ENCODE peak calls at places on chromosomes 16 and 17, in ten cellular contexts. One of them, this sample, is unnamed.

GRCh38 chr17:41595585-41595984 is 8.9 kb upstream of the KRT14 start:
- DNase-seq in bronchial epithelial cell: peak; percentile 57
- DNase-seq in left lung: no peak
- DNase-seq in upper lobe of right lung: peak; percentile 34
- DNase-seq in RWPE1: no peak
- DNase-seq in psoas muscle: no peak
- DNase-seq in left ventricle myocardium inferior: no peak
- DNase-seq in CD4-positive, alpha-beta T cell: no peak
- DNase-seq in heart right ventricle: no peak
- DNase-seq in progenitor cell of endocrine pancreas: no peak
- DNase-seq in this sample: no peak

GRCh38 chr17:49575524-49576120 is at the start of gene NXPH3:
- DNase-seq in bronchial epithelial cell: peak; percentile 25
- DNase-seq in left lung: peak; percentile 95
- DNase-seq in upper lobe of right lung: peak; percentile 87
- DNase-seq in RWPE1: peak; percentile 67
- DNase-seq in psoas muscle: peak; percentile 75
- DNase-seq in left ventricle myocardium inferior: peak; percentile 75
- DNase-seq in CD4-positive, alpha-beta T cell: peak; percentile 40
- DNase-seq in heart right ventricle: peak; percentile 62
- DNase-seq in progenitor cell of endocrine pancreas: peak; percentile 68
- DNase-seq in this sample: peak; percentile 54

GRCh38 chr17:67452681-67453554 is 75.8 kb downstream of the PITPNC1 start:
- DNase-seq in bronchial epithelial cell: no peak
- DNase-seq in left lung: no peak
- DNase-seq in upper lobe of right lung: peak; percentile 16
- DNase-seq in RWPE1: no peak
- DNase-seq in psoas muscle: no peak
- DNase-seq in left ventricle myocardium inferior: no peak
- DNase-seq in CD4-positive, alpha-beta T cell: no peak
- DNase-seq in heart right ventricle: no peak
- DNase-seq in progenitor cell of endocrine pancreas: no peak
- DNase-seq in this sample: no peak

GRCh38 chr17:34307110-34307509 is 12.1 kb upstream of the CCL8 start:
- DNase-seq in bronchial epithelial cell: no peak
- DNase-seq in left lung: no peak
- DNase-seq in upper lobe of right lung: no peak
- DNase-seq in RWPE1: no peak
- DNase-seq in psoas muscle: peak; percentile 40
- DNase-seq in left ventricle myocardium inferior: peak; percentile 46
- DNase-seq in CD4-positive, alpha-beta T cell: no peak
- DNase-seq in heart right ventricle: peak; percentile 24
- DNase-seq in progenitor cell of endocrine pancreas: no peak
- DNase-seq in this sample: no peak

GRCh38 chr16:23466162-23466885 is 13.3 kb upstream of the COG7 start:
- DNase-seq in bronchial epithelial cell: peak; percentile 100
- DNase-seq in left lung: no peak
- DNase-seq in upper lobe of right lung: no peak
- DNase-seq in RWPE1: peak; percentile 68
- DNase-seq in psoas muscle: peak; percentile 33
- DNase-seq in left ventricle myocardium inferior: no peak
- DNase-seq in CD4-positive, alpha-beta T cell: no peak
- DNase-seq in heart right ventricle: no peak
- DNase-seq in progenitor cell of endocrine pancreas: no peak
- DNase-seq in this sample: peak; percentile 82

GRCh38 chr16:50584033-50584722 is 36.0 kb downstream of the NKD1 start:
- DNase-seq in bronchial epithelial cell: no peak
- DNase-seq in left lung: no peak
- DNase-seq in upper lobe of right lung: no peak
- DNase-seq in RWPE1: no peak
- DNase-seq in psoas muscle: no peak
- DNase-seq in left ventricle myocardium inferior: no peak
- DNase-seq in CD4-positive, alpha-beta T cell: no peak
- DNase-seq in heart right ventricle: no peak
- DNase-seq in progenitor cell of endocrine pancreas: no peak
- DNase-seq in this sample: no peak

GRCh38 chr16:68310441-68311315 is at the start of the genes PRMT7 and SLC7A6OS:
- DNase-seq in bronchial epithelial cell: peak; percentile 84
- DNase-seq in left lung: peak; percentile 98
- DNase-seq in upper lobe of right lung: peak; percentile 95
- DNase-seq in RWPE1: peak; percentile 97
- DNase-seq in psoas muscle: peak; percentile 91
- DNase-seq in left ventricle myocardium inferior: peak; percentile 91
- DNase-seq in CD4-positive, alpha-beta T cell: peak; percentile 85
- DNase-seq in heart right ventricle: peak; percentile 90
- DNase-seq in progenitor cell of endocrine pancreas: peak; percentile 78
- DNase-seq in this sample: peak; percentile 90

GRCh38 chr17:350706-351435 is 1.7 kb downstream of the RPH3AL start:
- DNase-seq in bronchial epithelial cell: peak; percentile 77
- DNase-seq in left lung: no peak
- DNase-seq in upper lobe of right lung: peak; percentile 82
- DNase-seq in RWPE1: peak; percentile 87
- DNase-seq in psoas muscle: peak; percentile 89
- DNase-seq in left ventricle myocardium inferior: peak; percentile 83
- DNase-seq in CD4-positive, alpha-beta T cell: no peak
- DNase-seq in heart right ventricle: peak; percentile 92
- DNase-seq in progenitor cell of endocrine pancreas: no peak
- DNase-seq in this sample: peak; percentile 85

GRCh38 chr17:13953871-13954270 is 115.4 kb upstream of the COX10 start:
- DNase-seq in bronchial epithelial cell: no peak
- DNase-seq in left lung: no peak
- DNase-seq in upper lobe of right lung: no peak
- DNase-seq in RWPE1: no peak
- DNase-seq in psoas muscle: no peak
- DNase-seq in left ventricle myocardium inferior: no peak
- DNase-seq in CD4-positive, alpha-beta T cell: no peak
- DNase-seq in heart right ventricle: no peak
- DNase-seq in progenitor cell of endocrine pancreas: no peak
- DNase-seq in this sample: no peak

GRCh38 chr17:17414316-17414937 is 62.4 kb upstream of the MED9 start:
- DNase-seq in bronchial epithelial cell: no peak
- DNase-seq in left lung: no peak
- DNase-seq in upper lobe of right lung: peak; percentile 28
- DNase-seq in RWPE1: no peak
- DNase-seq in psoas muscle: peak; percentile 61
- DNase-seq in left ventricle myocardium inferior: no peak
- DNase-seq in CD4-positive, alpha-beta T cell: no peak
- DNase-seq in heart right ventricle: peak; percentile 28
- DNase-seq in progenitor cell of endocrine pancreas: no peak
- DNase-seq in this sample: peak; percentile 70

GRCh38 chr17:21042434-21043295 is at the start of gene USP22:
- DNase-seq in bronchial epithelial cell: peak; percentile 71
- DNase-seq in left lung: peak; percentile 97
- DNase-seq in upper lobe of right lung: no peak
- DNase-seq in RWPE1: peak; percentile 94
- DNase-seq in psoas muscle: no peak
- DNase-seq in left ventricle myocardium inferior: no peak
- DNase-seq in CD4-positive, alpha-beta T cell: no peak
- DNase-seq in heart right ventricle: no peak
- DNase-seq in progenitor cell of endocrine pancreas: peak; percentile 94
- DNase-seq in this sample: no peak

GRCh38 chr16:21336231-21336630 is 58.1 kb upstream of the CRYM start:
- DNase-seq in bronchial epithelial cell: peak; percentile 45
- DNase-seq in left lung: no peak
- DNase-seq in upper lobe of right lung: no peak
- DNase-seq in RWPE1: no peak
- DNase-seq in psoas muscle: no peak
- DNase-seq in left ventricle myocardium inferior: no peak
- DNase-seq in CD4-positive, alpha-beta T cell: no peak
- DNase-seq in heart right ventricle: no peak
- DNase-seq in progenitor cell of endocrine pancreas: no peak
- DNase-seq in this sample: no peak

GRCh38 chr17:2102931-2103398 is 48.1 kb downstream of the HIC1 start:
- DNase-seq in bronchial epithelial cell: peak; percentile 88
- DNase-seq in left lung: no peak
- DNase-seq in upper lobe of right lung: no peak
- DNase-seq in RWPE1: peak; percentile 46
- DNase-seq in psoas muscle: no peak
- DNase-seq in left ventricle myocardium inferior: no peak
- DNase-seq in CD4-positive, alpha-beta T cell: no peak
- DNase-seq in heart right ventricle: no peak
- DNase-seq in progenitor cell of endocrine pancreas: no peak
- DNase-seq in this sample: peak; percentile 88

GRCh38 chr17:31561469-31562412 is 170.3 kb downstream of the RAB11FIP4 start:
- DNase-seq in bronchial epithelial cell: no peak
- DNase-seq in left lung: no peak
- DNase-seq in upper lobe of right lung: no peak
- DNase-seq in RWPE1: no peak
- DNase-seq in psoas muscle: peak; percentile 52
- DNase-seq in left ventricle myocardium inferior: no peak
- DNase-seq in CD4-positive, alpha-beta T cell: no peak
- DNase-seq in heart right ventricle: no peak
- DNase-seq in progenitor cell of endocrine pancreas: no peak
- DNase-seq in this sample: no peak

GRCh38 chr17:14303343-14304221 is 2.7 kb downstream of the HS3ST3B1 start:
- DNase-seq in bronchial epithelial cell: no peak
- DNase-seq in left lung: peak; percentile 76
- DNase-seq in upper lobe of right lung: peak; percentile 61
- DNase-seq in RWPE1: no peak
- DNase-seq in psoas muscle: no peak
- DNase-seq in left ventricle myocardium inferior: no peak
- DNase-seq in CD4-positive, alpha-beta T cell: no peak
- DNase-seq in heart right ventricle: no peak
- DNase-seq in progenitor cell of endocrine pancreas: no peak
- DNase-seq in this sample: no peak

GRCh38 chr16:58492066-58492465 is 7.9 kb upstream of the NDRG4 start:
- DNase-seq in bronchial epithelial cell: no peak
- DNase-seq in left lung: no peak
- DNase-seq in upper lobe of right lung: peak; percentile 57
- DNase-seq in RWPE1: no peak
- DNase-seq in psoas muscle: no peak
- DNase-seq in left ventricle myocardium inferior: no peak
- DNase-seq in CD4-positive, alpha-beta T cell: no peak
- DNase-seq in heart right ventricle: no peak
- DNase-seq in progenitor cell of endocrine pancreas: no peak
- DNase-seq in this sample: no peak

DNA sequence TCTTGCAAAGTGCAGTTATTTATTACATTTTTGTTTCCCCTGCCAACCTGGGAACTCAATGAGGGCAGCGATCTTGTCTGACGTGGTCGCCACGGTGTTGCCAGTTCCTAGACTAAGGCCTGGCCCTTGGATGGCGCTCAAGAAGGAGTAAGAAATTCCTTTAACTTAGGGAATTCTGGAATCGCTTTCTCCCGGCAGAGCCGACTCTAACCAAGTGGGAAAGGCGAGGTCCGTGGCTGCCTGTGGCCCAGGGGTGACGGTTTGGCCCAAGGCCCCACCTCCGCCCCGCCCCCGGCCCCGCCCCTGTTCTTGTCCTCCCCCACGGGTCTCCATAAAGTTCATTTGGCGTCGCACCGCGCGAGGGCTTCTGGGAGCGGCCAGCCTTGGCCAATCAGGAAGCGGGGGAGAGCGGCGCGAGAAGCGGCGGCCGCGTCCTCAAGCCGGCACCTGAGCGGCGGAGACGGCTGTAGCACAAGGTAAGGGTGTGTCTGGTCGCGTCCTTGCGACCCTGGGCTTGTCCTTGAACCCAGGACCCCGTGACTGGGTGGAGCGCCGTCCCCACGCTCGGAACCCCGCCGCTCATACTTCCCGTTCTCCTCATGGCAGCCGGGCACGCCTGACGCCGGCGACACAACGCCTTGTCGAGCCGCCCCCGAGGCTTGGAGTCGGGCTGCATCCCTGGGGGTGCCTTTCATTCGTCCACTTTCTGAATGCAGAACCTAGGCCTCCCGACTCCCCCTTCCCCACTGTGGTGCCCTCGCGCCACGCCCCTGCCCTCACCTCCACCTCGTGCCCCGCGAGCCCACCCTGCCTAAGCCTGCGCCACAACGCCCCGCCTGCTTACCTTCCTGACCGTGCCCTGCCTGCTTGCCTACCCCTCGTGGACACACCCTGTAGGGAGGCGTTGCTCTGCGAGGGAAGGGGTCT is at the start of gene NUP93:
- DNase-seq in bronchial epithelial cell: peak; percentile 82
- DNase-seq in left lung: peak; percentile 97
- DNase-seq in upper lobe of right lung: peak; percentile 96
- DNase-seq in RWPE1: peak; percentile 93
- DNase-seq in psoas muscle: peak; percentile 93
- DNase-seq in left ventricle myocardium inferior: peak; percentile 92
- DNase-seq in CD4-positive, alpha-beta T cell: peak; percentile 81
- DNase-seq in heart right ventricle: peak; percentile 92
- DNase-seq in progenitor cell of endocrine pancreas: peak; percentile 80
- DNase-seq in this sample: peak; percentile 96
- TF ChIP-seq CTCF in bronchial epithelial cell: peak; percentile 5
- TF ChIP-seq CTCF in left lung: no peak
- TF ChIP-seq CTCF in upper lobe of right lung: no peak
- TF ChIP-seq CTCF in RWPE1: no peak
- TF ChIP-seq CTCF in psoas muscle: no peak
- TF ChIP-seq CTCF in left ventricle myocardium inferior: no peak
- TF ChIP-seq CTCF in CD4-positive, alpha-beta T cell: no peak
- TF ChIP-seq CTCF in heart right ventricle: no peak
- TF ChIP-seq CTCF in progenitor cell of endocrine pancreas: no peak
- TF ChIP-seq CTCF in this sample: no peak

GRCh38 chr16:30082545-30083090 is 6.8 kb downstream of the PPP4C start:
- DNase-seq in bronchial epithelial cell: no peak
- DNase-seq in left lung: no peak
- DNase-seq in upper lobe of right lung: no peak
- DNase-seq in RWPE1: no peak
- DNase-seq in psoas muscle: no peak
- DNase-seq in left ventricle myocardium inferior: no peak
- DNase-seq in CD4-positive, alpha-beta T cell: no peak
- DNase-seq in heart right ventricle: no peak
- DNase-seq in progenitor cell of endocrine pancreas: no peak
- DNase-seq in this sample: no peak
- TF ChIP-seq CTCF in bronchial epithelial cell: peak; percentile 26
- TF ChIP-seq CTCF in left lung: no peak
- TF ChIP-seq CTCF in upper lobe of right lung: no peak
- TF ChIP-seq CTCF in RWPE1: no peak
- TF ChIP-seq CTCF in psoas muscle: no peak
- TF ChIP-seq CTCF in left ventricle myocardium inferior: no peak
- TF ChIP-seq CTCF in CD4-positive, alpha-beta T cell: no peak
- TF ChIP-seq CTCF in heart right ventricle: no peak
- TF ChIP-seq CTCF in progenitor cell of endocrine pancreas: no peak
- TF ChIP-seq CTCF in this sample: no peak

DNA sequence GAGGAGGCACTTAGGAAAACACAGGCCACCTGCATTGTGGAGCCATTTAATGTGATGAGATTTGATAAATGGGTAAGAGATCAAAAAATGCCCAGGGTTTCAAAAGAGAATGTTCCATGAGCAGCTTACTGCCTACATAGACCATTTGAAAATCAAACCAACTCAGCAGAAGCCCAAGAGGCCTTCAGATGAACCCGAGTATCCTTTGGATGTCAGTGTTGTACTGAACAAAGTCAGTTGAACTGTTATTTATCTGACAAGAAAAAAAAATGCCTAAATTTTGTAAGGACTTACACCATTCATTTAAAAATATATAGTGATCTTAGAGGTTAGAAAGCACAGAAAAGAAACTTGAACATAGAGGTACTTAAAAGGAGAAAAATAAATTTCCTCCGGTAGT is 381.7 kb downstream of the ZFHX3 start:
- DNase-seq in bronchial epithelial cell: no peak
- DNase-seq in left lung: no peak
- DNase-seq in upper lobe of right lung: no peak
- DNase-seq in RWPE1: no peak
- DNase-seq in psoas muscle: no peak
- DNase-seq in left ventricle myocardium inferior: no peak
- DNase-seq in CD4-positive, alpha-beta T cell: no peak
- DNase-seq in heart right ventricle: no peak
- DNase-seq in progenitor cell of endocrine pancreas: no peak
- DNase-seq in this sample: no peak
- TF ChIP-seq CTCF in bronchial epithelial cell: no peak
- TF ChIP-seq CTCF in left lung: no peak
- TF ChIP-seq CTCF in upper lobe of right lung: no peak
- TF ChIP-seq CTCF in RWPE1: no peak
- TF ChIP-seq CTCF in psoas muscle: no peak
- TF ChIP-seq CTCF in left ventricle myocardium inferior: no peak
- TF ChIP-seq CTCF in CD4-positive, alpha-beta T cell: no peak
- TF ChIP-seq CTCF in heart right ventricle: no peak
- TF ChIP-seq CTCF in progenitor cell of endocrine pancreas: no peak
- TF ChIP-seq CTCF in this sample: no peak

GRCh38 chr16:14489460-14489859 is 140.6 kb downstream of the PARN start:
- DNase-seq in bronchial epithelial cell: no peak
- DNase-seq in left lung: no peak
- DNase-seq in upper lobe of right lung: no peak
- DNase-seq in RWPE1: no peak
- DNase-seq in psoas muscle: no peak
- DNase-seq in left ventricle myocardium inferior: no peak
- DNase-seq in CD4-positive, alpha-beta T cell: no peak
- DNase-seq in heart right ventricle: no peak
- DNase-seq in progenitor cell of endocrine pancreas: no peak
- DNase-seq in this sample: no peak
- TF ChIP-seq CTCF in bronchial epithelial cell: no peak
- TF ChIP-seq CTCF in left lung: no peak
- TF ChIP-seq CTCF in upper lobe of right lung: no peak
- TF ChIP-seq CTCF in RWPE1: no peak
- TF ChIP-seq CTCF in psoas muscle: peak; percentile 38
- TF ChIP-seq CTCF in left ventricle myocardium inferior: peak; percentile 37
- TF ChIP-seq CTCF in CD4-positive, alpha-beta T cell: no peak
- TF ChIP-seq CTCF in heart right ventricle: peak; percentile 10
- TF ChIP-seq CTCF in progenitor cell of endocrine pancreas: peak; percentile 50
- TF ChIP-seq CTCF in this sample: no peak